ENCODE peak calls at places on chromosomes 5 and 9, in five cellular contexts. L is mesendoderm, A is trophoblast cell, F is IMR-90, O is H1. Z is an unnamed sample.

GRCh38 chr5:92580814-92581213 is 1000.2 kb downstream of the NR2F1-AS1 start:
- DNase-seq in F (peak; percentile 3), O (no peak), A (no peak), L (no peak), Z (no peak)

GRCh38 chr5:135750506-135750905 is 84.0 kb upstream of the SLC25A48 start:
- DNase-seq in F (no peak), A (no peak), L (no peak), O (no peak), Z (no peak)

GRCh38 chr9:121367651-121368510 is 2.2 kb downstream of the STOM start:
- DNase-seq in F (no peak), A (no peak), O (no peak), L (peak; percentile 56), Z (no peak)

GRCh38 chr5:39178856-39179255 is 40.5 kb downstream of the FYB1 start:
- DNase-seq in O (no peak), L (no peak), F (no peak), A (no peak), Z (no peak)

GRCh38 chr5:59100875-59101274 is 518.0 kb downstream of the RAB3C start:
- DNase-seq in F (no peak), O (no peak), L (no peak), A (no peak), Z (no peak)

GRCh38 chr9:24698864-24699518 is 153.3 kb upstream of the IZUMO3 start:
- DNase-seq in F (no peak), L (peak; percentile 2), A (no peak), O (no peak), Z (no peak)

GRCh38 chr9:18865542-18865941 is 167.5 kb downstream of the SAXO1 start:
- DNase-seq in L (peak; percentile 10), A (no peak), O (no peak), F (peak; percentile 7), Z (no peak)

GRCh38 chr9:113818391-113818790 is 57.7 kb upstream of the ZNF618 start:
- DNase-seq in O (no peak), L (no peak), A (no peak), F (no peak), Z (no peak)

GRCh38 chr9:93262537-93263310 is 78.8 kb downstream of the WNK2 start:
- DNase-seq in O (no peak), F (no peak), A (no peak), L (no peak), Z (no peak)

GRCh38 chr5:68468322-68468721 is 252.8 kb downstream of the PIK3R1 start:
- DNase-seq in L (no peak), A (no peak), O (no peak), F (no peak), Z (no peak)

GRCh38 chr5:148799737-148800527 is 26.5 kb upstream of the ADRB2 start:
- DNase-seq in L (no peak), A (no peak), F (peak; percentile 64), O (no peak), Z (no peak)

GRCh38 chr5:150022163-150022540 is 21.6 kb downstream of the HMGXB3 start:
- DNase-seq in L (no peak), F (peak; percentile 87), A (no peak), O (no peak), Z (no peak)

GRCh38 chr5:178490935-178491632 is 99.1 kb downstream of the COL23A1 start:
- DNase-seq in A (no peak), L (no peak), O (no peak), F (no peak), Z (no peak)

GRCh38 chr5:6491548-6492290 is 43.1 kb downstream of the UBE2QL1 start:
- DNase-seq in L (no peak), O (no peak), A (no peak), F (no peak), Z (no peak)

GRCh38 chr5:25544652-25545249 is 900.0 kb upstream of the CDH10 start:
- DNase-seq in A (peak; percentile 19), O (peak; percentile 29), L (peak; percentile 86), F (no peak), Z (peak; percentile 26)

GRCh38 chr9:83544002-83544698 is 5.9 kb upstream of the FRMD3 start:
- DNase-seq in F (peak; percentile 38), A (peak; percentile 59), O (no peak), L (peak; percentile 91), Z (no peak)

GRCh38 chr9:32931129-32931528 is 70.3 kb downstream of the APTX start:
- DNase-seq in O (no peak), A (no peak), F (no peak), L (no peak), Z (no peak)

GRCh38 chr9:65409471-65409980 is 124.5 kb upstream of the FOXD4L5 start:
- DNase-seq in F (no peak), A (no peak), O (no peak), L (no peak), Z (no peak)

GRCh38 chr9:98391406-98391805 is 136.0 kb upstream of the TBC1D2 start:
- DNase-seq in L (no peak), F (no peak), O (no peak), A (no peak), Z (no peak)

GRCh38 chr5:122493091-122493775 is 181.2 kb downstream of the SNCAIP start:
- DNase-seq in F (no peak), O (no peak), A (no peak), L (no peak), Z (no peak)

GRCh38 chr5:175713930-175714329 is 56.1 kb downstream of the HRH2 start:
- DNase-seq in O (no peak), A (no peak), L (no peak), F (no peak), Z (no peak)

GRCh38 chr9:109709881-109710280 is 70.1 kb upstream of the PALM2AKAP2 start:
- DNase-seq in A (peak; percentile 12), L (no peak), F (no peak), O (no peak), Z (no peak)

GRCh38 chr5:171849585-171850353 is 64.2 kb downstream of the SMIM23 start:
- DNase-seq in F (no peak), A (no peak), O (no peak), L (no peak), Z (no peak)

GRCh38 chr5:57157191-57157590 is 16.7 kb upstream of the GPBP1 start:
- DNase-seq in A (peak; percentile 23), O (no peak), F (no peak), L (no peak), Z (no peak)

GRCh38 chr5:144451187-144451973 is 280.7 kb downstream of the KCTD16 start:
- DNase-seq in O (no peak), L (peak; percentile 50), F (no peak), A (no peak), Z (no peak)

GRCh38 chr5:141245250-141245717 is at the start of gene PCDHB15:
- DNase-seq in F (no peak), A (no peak), O (no peak), L (peak; percentile 82), Z (peak; percentile 39)

GRCh38 chr5:154193636-154194035 is 3.1 kb downstream of the GALNT10 start:
- DNase-seq in A (no peak), O (no peak), L (no peak), F (peak; percentile 37), Z (no peak)

GRCh38 chr9:85249313-85249621 is 492.5 kb downstream of the AGTPBP1 start:
- DNase-seq in O (no peak), F (no peak), L (no peak), A (no peak), Z (no peak)

GRCh38 chr9:85246566-85246965 is 495.2 kb downstream of the AGTPBP1 start:
- DNase-seq in L (no peak), O (no peak), A (no peak), F (no peak), Z (no peak)

GRCh38 chr9:85243921-85244320 is 497.8 kb downstream of the AGTPBP1 start:
- DNase-seq in L (no peak), A (no peak), F (no peak), O (no peak), Z (no peak)

GRCh38 chr9:85244856-85245255 is 496.9 kb downstream of the AGTPBP1 start:
- DNase-seq in F (no peak), O (no peak), A (no peak), L (no peak), Z (no peak)

GRCh38 chr9:85248514-85249312 is 493.0 kb downstream of the AGTPBP1 start:
- DNase-seq in A (peak; percentile 70), L (peak; percentile 89), F (no peak), O (no peak), Z (no peak)
- H2BK120ac ChIP-seq in A (peak overlapping the region; percentile 23), L (no peak overlapping the region), F (no peak overlapping the region), O (no peak overlapping the region), Z (no peak overlapping the region)

DNA sequence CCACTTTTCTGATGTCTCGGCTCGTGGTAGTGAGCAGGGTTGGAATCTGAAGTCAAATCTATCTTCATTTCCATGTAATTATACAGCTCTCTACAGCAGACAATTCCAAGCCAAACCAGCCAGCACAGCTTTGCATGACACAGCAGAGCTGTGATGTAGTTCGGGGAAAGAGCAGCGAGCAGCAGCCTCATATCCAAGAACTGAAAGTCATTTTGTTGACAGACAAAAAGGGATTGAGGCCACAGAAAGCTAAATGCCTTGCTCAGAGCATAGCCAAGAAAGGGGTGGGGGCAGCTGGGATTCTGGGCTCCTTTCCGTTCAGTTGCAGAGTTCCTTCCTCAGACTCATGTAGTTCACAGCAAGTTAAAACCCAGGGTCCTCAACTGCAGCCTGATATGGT is 32.0 kb downstream of the LCP2 start:
- DNase-seq in L (no peak), O (no peak), F (no peak), A (no peak), Z (no peak)
- H3K4me1 ChIP-seq in L (no peaks in the 10 kb centered on the region), O (peaks cover 12% of the 10 kb centered on the region), F (no peaks in the 10 kb centered on the region), A (peaks cover 6% of the 10 kb centered on the region), Z (peaks cover 17% of the 10 kb centered on the region)

DNA sequence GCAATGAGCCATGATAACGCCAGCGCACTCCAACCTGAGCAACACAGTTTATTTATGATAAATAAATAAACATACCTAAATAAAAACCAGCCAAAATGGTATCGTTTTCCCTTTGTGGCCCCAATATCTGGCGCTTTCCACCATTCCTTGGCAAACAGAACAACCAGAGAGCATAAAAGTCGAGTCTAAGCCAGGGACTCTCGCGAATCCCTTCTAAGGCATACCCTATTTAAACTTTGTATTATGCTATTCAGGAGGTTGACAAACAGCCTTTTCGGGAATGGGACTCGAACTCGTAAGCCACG is 389 bp upstream of the MATR3 start:
- DNase-seq in A (no peak), F (no peak), O (no peak), L (no peak), Z (no peak)
- H2BK120ac ChIP-seq in A (no peak overlapping the region), F (peak overlapping the region; percentile 67), O (no peak overlapping the region), L (no peak overlapping the region), Z (no peak overlapping the region)

GRCh38 chr9:127857278-127857677 is 2.8 kb upstream of the ENG start:
- DNase-seq in L (no peak), F (no peak), A (no peak), O (no peak), Z (no peak)

GRCh38 chr9:127855522-127855921 is 1.1 kb upstream of the ENG start:
- DNase-seq in L (no peak), O (no peak), A (no peak), F (no peak), Z (no peak)

GRCh38 chr9:127856094-127856740 is 1.8 kb upstream of the ENG start:
- DNase-seq in F (no peak), A (no peak), O (no peak), L (peak; percentile 51), Z (no peak)

GRCh38 chr9:127860260-127860659 is 5.8 kb upstream of the ENG start:
- DNase-seq in O (no peak), L (no peak), A (no peak), F (no peak), Z (no peak)

DNA sequence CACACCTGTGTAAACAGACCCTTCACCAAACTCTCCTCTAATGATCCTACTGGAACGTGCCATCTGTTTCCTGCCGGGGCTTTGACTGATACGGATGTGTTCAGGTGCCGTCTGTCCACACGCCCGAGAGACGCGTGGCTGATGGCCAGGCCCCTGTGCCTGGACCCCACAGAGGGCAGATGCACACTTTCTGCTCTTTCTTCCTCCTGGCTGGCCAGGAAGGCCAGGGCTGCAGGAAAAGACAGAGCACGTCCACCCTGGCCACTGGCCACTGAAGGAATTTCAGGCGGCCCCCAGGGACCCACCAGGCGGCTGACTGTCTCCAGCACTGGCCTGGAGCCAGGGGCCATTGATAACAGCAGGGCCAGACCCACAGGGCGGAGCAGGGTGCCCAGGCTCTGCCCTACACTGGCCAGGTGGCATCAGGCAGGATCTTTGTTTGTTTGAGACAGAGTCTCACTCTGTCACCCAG is 3.6 kb upstream of the ENG start:
- DNase-seq in O (no peak), L (no peak), F (no peak), A (no peak), Z (no peak)
- H3K4me1 ChIP-seq in O (no peaks in the 10 kb centered on the region), L (peaks cover 3% of the 10 kb centered on the region), F (peaks cover 4% of the 10 kb centered on the region), A (peaks cover 23% of the 10 kb centered on the region), Z (no peaks in the 10 kb centered on the region)

Z was measured in neuronal stem cell.